ENCODE peak calls at places on chromosomes 6 and 20, in four cellular contexts. E is body of pancreas, W is foreskin keratinocyte, Z is psoas muscle. B is an unnamed sample.

GRCh38 chr20:56710125-56710524 is 81.0 kb downstream of the TFAP2C start:
- DNase-seq in E (no peak), W (no peak), Z (no peak), B (no peak)

GRCh38 chr20:775679-776135 is 7.4 kb upstream of the SLC52A3 start:
- DNase-seq in E (no peak), W (no peak), Z (no peak), B (no peak)

GRCh38 chr6:18388252-18388651 is 1.1 kb downstream of the RNF144B start:
- DNase-seq in E (no peak), W (peak; percentile 67), Z (no peak), B (no peak)

GRCh38 chr6:161031721-161032495 is 40.3 kb downstream of the MAP3K4 start:
- DNase-seq in E (no peak), W (peak; percentile 43), Z (no peak), B (no peak)

GRCh38 chr6:11179088-11179977 is 53.1 kb downstream of the NEDD9 start:
- DNase-seq in E (no peak), W (peak; percentile 23), Z (no peak), B (no peak)

GRCh38 chr6:45739058-45739457 is 276.6 kb downstream of the CLIC5 start:
- DNase-seq in E (no peak), W (no peak), Z (no peak), B (no peak)

GRCh38 chr6:35359744-35360348 is 17.5 kb downstream of the PPARD start:
- DNase-seq in E (peak; percentile 74), W (peak; percentile 10), Z (no peak), B (peak; percentile 28)

GRCh38 chr6:87718662-87719433 is 16.8 kb upstream of the AKIRIN2 start:
- DNase-seq in E (no peak), W (peak; percentile 86), Z (no peak), B (peak; percentile 68)

GRCh38 chr6:89818977-89819335 is 638 bp downstream of the MDN1 start:
- DNase-seq in E (peak; percentile 24), W (peak; percentile 64), Z (no peak), B (peak; percentile 41)

GRCh38 chr6:35165630-35166071 is 24.5 kb upstream of the TCP11 start:
- DNase-seq in E (peak; percentile 68), W (peak; percentile 66), Z (no peak), B (no peak)

GRCh38 chr6:38508894-38509293 is 130.8 kb downstream of the BTBD9 start:
- DNase-seq in E (no peak), W (no peak), Z (no peak), B (peak; percentile 27)

GRCh38 chr20:1664911-1665310 is 7.3 kb upstream of the SIRPG start:
- DNase-seq in E (no peak), W (no peak), Z (no peak), B (no peak)

GRCh38 chr20:63772781-63773520 is 33.4 kb downstream of the SLC2A4RG start:
- DNase-seq in E (no peak), W (no peak), Z (no peak), B (no peak)

GRCh38 chr6:111727041-111727440 is 121.4 kb upstream of the TRAF3IP2 start:
- DNase-seq in E (no peak), W (no peak), Z (no peak), B (peak; percentile 45)

GRCh38 chr6:135675862-135676261 is 175.6 kb upstream of the PDE7B start:
- DNase-seq in E (peak; percentile 7), W (peak; percentile 15), Z (no peak), B (peak; percentile 73)
- TF ChIP-seq CTCF in E (peak; percentile 14), W (peak; percentile 59), Z (no peak), B (no peak)

DNA sequence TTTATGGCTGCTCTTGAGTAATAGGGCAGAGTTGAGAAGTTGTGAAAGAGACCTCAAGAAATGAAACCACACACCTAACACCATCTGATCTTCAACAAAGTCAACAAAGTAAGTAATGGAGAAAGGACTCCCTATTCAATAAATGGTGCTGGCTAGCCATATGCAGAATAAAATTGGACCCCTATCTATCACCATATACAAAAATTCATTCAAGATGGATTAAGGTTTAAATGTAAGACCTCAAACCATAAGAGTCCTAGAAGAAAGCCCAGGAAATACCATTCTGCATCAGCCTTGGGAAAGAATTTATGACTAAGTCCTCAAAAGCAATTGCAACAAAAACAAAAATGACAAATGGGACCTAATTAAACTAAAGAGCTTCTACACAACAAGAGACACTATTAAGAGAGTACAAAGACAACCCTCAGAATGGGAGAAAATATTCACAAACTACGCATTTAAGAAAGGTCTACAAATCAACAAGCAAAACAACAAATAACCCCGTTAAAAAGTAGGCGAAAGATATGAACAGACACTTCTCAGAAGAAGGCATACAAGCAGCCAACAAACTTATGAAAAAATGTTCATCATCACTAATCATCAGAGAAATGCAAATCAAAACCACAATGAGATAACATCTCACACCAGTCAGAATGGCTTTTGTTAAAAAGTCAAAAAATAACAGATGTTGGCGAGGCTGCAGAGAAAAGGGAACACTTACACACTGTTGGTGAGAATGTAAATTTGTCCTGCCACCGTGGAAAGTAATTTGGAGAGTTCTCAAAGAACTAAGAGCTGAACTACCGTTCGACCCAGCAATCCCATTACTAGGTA is 4.0 kb downstream of the MAP3K5 start:
- DNase-seq in E (no peak), W (peak; percentile 72), Z (no peak), B (no peak)
- H3K4me1 ChIP-seq in E (peaks cover 61% of the 10 kb centered on the region), W (peaks cover 21% of the 10 kb centered on the region), Z (peaks cover 13% of the 10 kb centered on the region), B (no peaks in the 10 kb centered on the region)

DNA sequence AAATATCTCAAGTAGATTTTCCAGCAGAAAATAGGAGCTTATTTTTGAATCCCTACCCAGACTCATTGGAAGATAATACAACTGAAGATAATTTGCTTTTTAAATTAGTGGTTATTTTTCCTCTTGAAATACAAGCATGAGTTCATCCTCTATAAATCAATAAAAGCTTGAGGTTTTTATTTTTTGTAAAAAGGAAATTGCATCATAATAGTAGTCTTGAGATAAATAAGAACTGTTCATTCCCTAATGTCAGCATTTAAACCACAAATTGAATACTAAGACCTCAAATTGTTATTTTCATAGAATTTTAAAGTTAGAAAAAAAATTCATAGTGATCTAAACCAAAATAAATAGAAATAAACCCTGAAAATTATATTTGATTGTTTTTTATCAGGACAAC is 719.1 kb downstream of the CD109 start:
- DNase-seq in E (no peak), W (no peak), Z (no peak), B (no peak)
- H3K27ac ChIP-seq in E (no peak overlapping the region), W (no peak overlapping the region), Z (no peak overlapping the region), B (no peak overlapping the region)

GRCh38 chr6:107866606-107867301 is 42.6 kb upstream of the SCML4 start:
- DNase-seq in E (peak; percentile 33), W (peak; percentile 20), Z (no peak), B (peak; percentile 55)
- TF ChIP-seq CTCF in E (peak; percentile 60), W (peak; percentile 74), Z (peak; percentile 39), B (peak; percentile 63)

GRCh38 chr20:61435823-61436220 is 183.8 kb downstream of the CDH4 start:
- DNase-seq in E (no peak), W (no peak), Z (no peak), B (no peak)

GRCh38 chr20:61437280-61438206 is 185.5 kb downstream of the CDH4 start:
- DNase-seq in E (no peak), W (no peak), Z (no peak), B (peak; percentile 61)

GRCh38 chr20:61435184-61435822 is 183.2 kb downstream of the CDH4 start:
- DNase-seq in E (no peak), W (no peak), Z (no peak), B (no peak)

GRCh38 chr20:61436674-61437279 is 184.7 kb downstream of the CDH4 start:
- DNase-seq in E (no peak), W (peak; percentile 98), Z (no peak), B (peak; percentile 51)

DNA sequence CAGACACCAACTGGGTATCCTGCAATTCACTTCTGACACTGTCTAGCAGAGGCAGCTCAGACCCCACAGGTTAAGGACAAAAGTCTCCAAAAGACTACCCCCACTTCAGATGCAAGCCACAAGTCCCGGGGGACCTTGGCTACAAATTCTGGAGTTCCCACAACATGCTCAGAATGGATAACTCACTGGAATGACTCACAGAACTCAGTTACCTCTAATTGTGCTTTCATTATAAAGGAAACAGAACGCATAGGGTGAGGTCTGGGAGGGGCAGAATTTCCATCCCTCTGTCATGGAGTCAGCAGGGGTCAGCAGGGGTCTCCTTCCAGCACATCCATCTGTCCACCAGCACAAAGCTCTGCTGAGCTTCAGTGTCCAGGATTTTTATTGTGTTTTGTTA is 184.2 kb downstream of the CDH4 start:
- DNase-seq in E (no peak), W (peak; percentile 89), Z (no peak), B (peak; percentile 70)
- H3K4me1 ChIP-seq in E (no peaks in the 10 kb centered on the region), W (peaks cover 15% of the 10 kb centered on the region), Z (no peaks in the 10 kb centered on the region), B (peaks cover 9% of the 10 kb centered on the region)

GRCh38 chr20:49671429-49671828 is 42.2 kb downstream of the B4GALT5 start:
- DNase-seq in E (no peak), W (no peak), Z (no peak), B (no peak)
- H3K27ac ChIP-seq in E (no peak overlapping the region), W (no peak overlapping the region), Z (no peak overlapping the region), B (no peak overlapping the region)

GRCh38 chr6:107414246-107414645 is 45.1 kb downstream of the PDSS2 start:
- DNase-seq in E (no peak), W (no peak), Z (no peak), B (peak; percentile 10)

GRCh38 chr6:107405002-107405401 is 54.4 kb downstream of the PDSS2 start:
- DNase-seq in E (no peak), W (no peak), Z (no peak), B (no peak)

GRCh38 chr6:107411161-107411560 is 48.2 kb downstream of the PDSS2 start:
- DNase-seq in E (no peak), W (no peak), Z (no peak), B (no peak)

GRCh38 chr6:107409942-107410341 is 49.4 kb downstream of the PDSS2 start:
- DNase-seq in E (no peak), W (no peak), Z (no peak), B (no peak)

GRCh38 chr6:107408714-107409113 is 50.6 kb downstream of the PDSS2 start:
- DNase-seq in E (no peak), W (no peak), Z (no peak), B (no peak)
- TF ChIP-seq CTCF in E (no peak), W (no peak), Z (no peak), B (no peak)